ENCODE peak calls at places on chromosomes 16 and 17, in eight cellular contexts. C, R, V, T, Q, E, M and I are unnamed samples. For H3K4me1, the result is how much of the 10 kb centered on the place peaks cover.

GRCh38 chr17:65855245-65855644 is 293.8 kb upstream of the AXIN2 start:
- DNase-seq in M (no peak), Q (no peak), T (no peak), V (no peak), C (peak), R (no peak), E (no peak), I (no peak)

GRCh38 chr16:19175492-19176262 is 7.6 kb downstream of the SYT17 start:
- DNase-seq in Q (no peak), V (no peak), C (peak), T (no peak), E (no peak), M (no peak), R (no peak), I (no peak)

GRCh38 chr16:72974142-72974769 is 73.7 kb downstream of the ZFHX3 start:
- DNase-seq in C (peak), E (peak), R (no peak), Q (no peak), M (peak), V (no peak), T (no peak), I (no peak)

GRCh38 chr16:66127459-66128362 is 238.8 kb upstream of the CDH5 start:
- DNase-seq in C (peak), R (no peak), E (no peak), T (peak), Q (no peak), M (peak), V (no peak), I (no peak)

GRCh38 chr17:16989953-16990860 is 18.3 kb upstream of the TNFRSF13B start:
- DNase-seq in V (no peak), R (no peak), Q (no peak), M (no peak), C (no peak), E (no peak), T (no peak), I (no peak)

GRCh38 chr17:41403409-41404023 is 6.1 kb upstream of the KRT31 start:
- DNase-seq in T (no peak), V (no peak), R (no peak), Q (no peak), E (no peak), M (no peak), C (no peak), I (no peak)

GRCh38 chr16:28090646-28091377 is 27.3 kb upstream of the GSG1L start:
- DNase-seq in Q (no peak), R (no peak), C (no peak), T (no peak), V (no peak), E (no peak), M (no peak), I (no peak)

GRCh38 chr16:23082161-23082788 is 67.0 kb downstream of the USP31 start:
- DNase-seq in C (no peak), R (no peak), E (no peak), V (no peak), Q (no peak), M (no peak), T (peak), I (no peak)

GRCh38 chr17:975321-975982 is 4.1 kb downstream of the NXN start:
- DNase-seq in E (no peak), R (no peak), M (no peak), C (no peak), Q (no peak), T (no peak), V (no peak), I (no peak)

DNA sequence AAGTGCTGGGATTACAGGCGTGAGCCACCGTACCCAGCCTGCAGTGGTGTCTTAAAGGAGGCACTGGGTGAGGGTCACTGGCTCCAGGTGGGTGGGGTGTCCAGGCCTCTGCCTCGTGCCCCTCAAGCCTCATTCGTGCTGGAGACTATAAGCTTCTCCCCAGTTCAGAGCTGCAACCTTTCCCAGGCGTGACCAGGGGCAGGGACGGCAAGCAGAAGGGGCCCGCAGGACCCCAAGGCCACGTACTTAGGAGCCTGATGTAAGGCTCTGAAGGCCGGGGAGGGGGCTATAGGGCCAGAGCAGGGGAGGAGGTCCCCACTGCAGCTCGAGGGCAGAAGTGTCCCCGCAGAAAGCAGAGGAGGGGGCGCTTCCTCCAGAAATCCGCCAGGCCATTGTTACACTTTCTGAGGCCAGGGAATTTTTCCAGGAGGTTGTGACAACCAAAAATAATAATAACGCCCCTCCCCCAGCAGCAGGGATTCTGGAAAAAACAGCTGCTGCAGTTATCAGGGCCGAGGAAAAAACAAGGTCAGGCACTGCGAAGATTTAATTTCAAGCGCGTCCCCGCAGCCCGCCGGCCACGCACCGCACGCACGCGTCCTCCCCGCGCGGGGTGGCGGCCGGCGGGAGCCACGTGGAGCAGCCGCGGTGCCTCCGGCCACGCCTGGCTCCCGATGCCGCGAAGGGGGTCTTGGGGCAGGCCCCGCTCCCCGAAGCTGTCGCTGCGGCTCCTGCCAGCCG is 45.7 kb upstream of the SLC38A10 start:
- DNase-seq in E (no peak), C (peak), R (no peak), M (peak), Q (no peak), T (peak), V (no peak), I (no peak)
- H3K4me1 ChIP-seq in E (half or more), C (under half), R (under half), M (half or more), Q (under half), T (half or more), V (under half), I (under half)

DNA sequence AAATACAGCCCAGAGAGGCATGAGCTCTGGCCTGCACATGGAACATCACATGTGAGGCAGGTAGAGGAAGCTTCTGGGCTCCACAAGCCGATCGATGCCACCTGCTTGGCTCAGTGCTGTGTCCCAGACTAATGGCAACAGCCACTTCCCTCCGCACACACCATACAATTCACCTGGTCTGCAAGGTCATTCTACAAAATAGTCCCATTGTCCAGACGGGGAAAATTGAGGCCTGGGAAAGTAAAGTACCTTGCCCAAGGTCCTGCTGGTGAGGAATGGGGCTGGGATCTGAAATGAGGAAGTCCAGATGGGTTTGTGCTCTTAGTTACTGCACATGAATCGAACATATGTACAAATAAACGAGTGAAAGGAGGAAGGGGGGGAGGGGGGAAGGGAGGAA is 88.0 kb downstream of the LITAF start:
- DNase-seq in C (no peak), T (no peak), R (no peak), E (no peak), M (peak), V (no peak), Q (no peak), I (no peak)
- H3K4me1 ChIP-seq in C (under half), T (under half), R (under half), E (under half), M (under half), V (under half), Q (under half), I (under half)

DNA sequence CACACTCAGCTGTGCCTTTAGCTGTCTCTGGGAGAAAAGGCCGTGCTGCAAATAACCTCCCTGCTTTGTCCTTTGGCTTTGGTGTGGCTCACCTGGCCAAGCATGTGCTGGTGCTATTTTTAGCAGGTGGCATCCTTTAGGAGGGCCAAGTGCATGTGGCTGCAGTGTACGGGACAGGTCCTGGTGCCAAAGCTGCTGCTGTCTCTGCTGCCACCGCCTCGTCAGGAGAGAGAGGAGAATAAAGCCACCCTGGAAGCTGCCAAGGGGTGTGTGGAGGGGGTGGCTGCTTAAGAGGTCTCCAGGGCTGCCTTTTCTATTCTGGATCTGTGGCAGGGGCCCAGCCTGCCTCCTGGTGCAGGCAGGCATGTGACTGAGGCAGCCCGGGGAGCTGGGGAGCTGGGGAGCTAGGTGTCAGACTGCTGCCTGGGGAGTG is 6.2 kb downstream of the AKAP1 start:
- DNase-seq in V (no peak), Q (peak), E (peak), R (no peak), T (peak), M (peak), C (no peak), I (no peak)
- H3K4me1 ChIP-seq in V (under half), Q (under half), E (half or more), R (under half), T (half or more), M (half or more), C (under half), I (under half)

GRCh38 chr17:81512560-81512983 is at the start of gene ACTG1:
- DNase-seq in M (peak), C (peak), E (peak), T (peak), Q (peak), V (peak), R (peak), I (peak)
- H3K4me1 ChIP-seq in M (half or more), C (under half), E (half or more), T (half or more), Q (under half), V (under half), R (under half), I (under half)

GRCh38 chr17:78142113-78142861 is 3.9 kb upstream of the C17orf99 start:
- DNase-seq in T (no peak), V (no peak), Q (peak), E (peak), M (peak), R (peak), C (no peak), I (no peak)
- H3K4me1 ChIP-seq in T (under half), V (under half), Q (under half), E (half or more), M (half or more), R (half or more), C (under half), I (half or more)

DNA sequence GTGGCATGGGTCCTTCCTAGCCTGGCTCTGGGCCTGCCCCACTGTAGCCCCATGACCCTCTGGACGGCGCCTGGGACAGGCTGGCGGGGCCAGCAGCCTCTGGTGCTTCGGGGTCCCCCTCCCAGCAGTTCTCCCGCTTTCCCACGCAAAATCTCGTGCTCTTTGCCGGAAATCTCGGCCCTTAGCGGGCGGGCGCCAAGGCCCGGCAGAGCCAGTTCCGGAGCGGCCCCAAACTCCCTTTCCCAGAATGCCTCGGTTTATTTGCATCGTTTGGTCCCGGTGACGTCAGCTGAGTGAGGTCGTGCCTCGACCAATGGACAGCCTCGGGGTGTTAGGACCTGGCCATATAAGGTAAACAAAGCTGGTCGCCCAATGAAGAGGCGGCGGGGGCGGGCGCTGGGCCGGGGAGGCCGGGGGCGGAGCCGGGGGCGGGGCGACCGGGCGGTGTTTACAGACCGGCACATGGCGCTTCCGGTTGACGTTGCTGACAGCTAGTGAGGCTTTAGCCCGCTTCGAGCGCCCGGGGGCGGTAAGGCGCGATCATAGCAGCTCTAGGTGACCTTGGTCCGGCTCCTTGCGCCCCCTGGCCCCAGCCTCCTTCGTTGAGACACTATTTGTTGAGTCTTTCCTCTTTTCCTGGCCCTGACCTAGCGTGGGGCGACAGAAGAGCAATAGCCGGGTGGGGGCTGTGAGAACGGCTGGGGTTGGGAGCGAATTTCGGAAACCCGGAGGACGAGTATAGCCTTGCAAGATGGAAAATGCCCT is 1.5 kb upstream of the UBALD1 start:
- DNase-seq in E (peak), T (peak), M (peak), R (peak), V (peak), Q (peak), C (peak), I (peak)
- H3K4me1 ChIP-seq in E (half or more), T (half or more), M (half or more), R (under half), V (under half), Q (under half), C (under half), I (under half)

DNA sequence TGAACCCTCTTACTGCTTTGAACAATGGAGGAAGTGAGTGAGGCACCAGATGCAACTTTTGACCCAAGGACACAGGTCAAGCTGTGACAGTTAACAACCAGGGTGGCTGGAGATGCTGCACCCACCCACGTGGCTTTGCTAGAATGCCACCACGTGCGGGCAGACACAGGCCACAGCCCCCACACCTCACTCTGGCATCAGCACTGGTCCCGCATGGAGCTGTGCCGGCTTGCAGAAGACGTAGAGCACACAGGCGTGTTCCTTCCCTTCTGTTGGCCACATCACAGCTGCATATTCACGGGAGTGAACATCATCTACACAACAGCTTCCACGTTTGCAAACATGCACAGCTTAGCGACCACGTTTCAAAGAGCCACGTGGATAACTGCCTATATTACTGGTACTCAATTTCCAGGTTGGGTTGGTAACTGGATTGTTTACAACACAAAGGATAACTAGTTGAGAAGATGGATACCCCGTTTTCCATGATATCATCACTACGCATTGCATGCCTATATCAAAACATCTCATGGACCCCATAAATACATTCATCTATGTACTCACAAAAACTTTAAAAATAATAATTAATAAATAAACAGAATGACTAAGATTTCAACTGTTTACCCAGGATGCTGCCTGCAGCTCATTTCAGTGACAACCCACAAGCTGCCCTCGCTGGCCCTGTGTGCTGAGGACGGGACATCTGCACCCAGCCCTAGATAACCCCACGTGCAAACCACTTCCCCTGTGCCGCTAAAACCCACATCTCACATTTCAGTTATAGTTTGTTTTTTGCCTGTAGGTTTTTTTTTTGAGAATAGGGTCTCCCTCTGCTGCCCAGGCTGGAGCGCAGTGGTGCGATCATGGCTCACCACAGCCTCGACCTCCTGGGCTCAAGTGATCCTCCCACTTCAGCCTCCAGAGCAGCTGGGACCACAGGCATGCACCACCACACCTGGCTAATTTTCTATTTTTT is 132.0 kb downstream of the ANKRD11 start:
- DNase-seq in C (no peak), M (peak), T (no peak), E (no peak), R (peak), V (peak), Q (no peak), I (peak)
- H3K4me1 ChIP-seq in C (under half), M (half or more), T (half or more), E (half or more), R (half or more), V (half or more), Q (under half), I (half or more)